ENCODE peak calls at places on chromosome 4, in five cellular contexts. Q, C, J, X and I are unnamed samples.

GRCh38 chr4:8182858-8183725 is 16.0 kb upstream of the SH3TC1 start:
- DNase-seq in Q (peak; percentile 92), C (no peak), J (no peak), X (peak; percentile 92), I (no peak)

GRCh38 chr4:5785806-5786680 is 75.0 kb downstream of the EVC start:
- DNase-seq in Q (no peak), C (no peak), J (no peak), X (peak; percentile 65), I (no peak)

GRCh38 chr4:1305261-1305711 is 15.6 kb downstream of the MAEA start:
- DNase-seq in Q (no peak), C (no peak), J (no peak), X (no peak), I (no peak)

GRCh38 chr4:22500831-22501714 is 14.8 kb downstream of the ADGRA3 start:
- DNase-seq in Q (no peak), C (no peak), J (no peak), X (peak; percentile 67), I (no peak)

GRCh38 chr4:12633058-12633651 is 851.0 kb downstream of the RAB28 start:
- DNase-seq in Q (peak; percentile 79), C (peak; percentile 29), J (peak; percentile 56), X (peak; percentile 44), I (peak; percentile 13)

GRCh38 chr4:54005475-54005874 is 58.9 kb downstream of the CHIC2 start:
- DNase-seq in Q (no peak), C (no peak), J (no peak), X (peak; percentile 53), I (no peak)

GRCh38 chr4:3784469-3785291 is 18.5 kb downstream of the ADRA2C start:
- DNase-seq in Q (no peak), C (no peak), J (no peak), X (no peak), I (no peak)

GRCh38 chr4:38310446-38311043 is 350.3 kb downstream of the PTTG2 start:
- DNase-seq in Q (no peak), C (peak; percentile 47), J (no peak), X (no peak), I (no peak)

GRCh38 chr4:136463941-136464340 is 1068.4 kb downstream of the PCDH18 start:
- DNase-seq in Q (no peak), C (no peak), J (no peak), X (no peak), I (no peak)

GRCh38 chr4:184544711-184545409 is 70.5 kb upstream of the IRF2 start:
- DNase-seq in Q (no peak), C (no peak), J (no peak), X (no peak), I (no peak)

GRCh38 chr4:165058676-165059075 is 5.0 kb downstream of the TRIM75 start:
- DNase-seq in Q (no peak), C (no peak), J (no peak), X (no peak), I (no peak)

GRCh38 chr4:53196195-53196641 is 169.6 kb downstream of the SCFD2 start:
- DNase-seq in Q (no peak), C (no peak), J (no peak), X (no peak), I (no peak)

GRCh38 chr4:141339386-141339785 is 118.7 kb downstream of the ZNF330 start:
- DNase-seq in Q (no peak), C (no peak), J (no peak), X (no peak), I (no peak)

GRCh38 chr4:13762126-13762525 is 134.6 kb upstream of the BOD1L1 start:
- DNase-seq in Q (no peak), C (no peak), J (no peak), X (no peak), I (no peak)

GRCh38 chr4:59400334-59400733 is 1799.8 kb upstream of the ADGRL3 start:
- DNase-seq in Q (no peak), C (no peak), J (no peak), X (no peak), I (no peak)

GRCh38 chr4:6676722-6677558 is 16.7 kb upstream of the S100P start:
- DNase-seq in Q (no peak), C (no peak), J (no peak), X (no peak), I (no peak)

GRCh38 chr4:25813705-25814104 is 49.1 kb downstream of the SEL1L3 start:
- DNase-seq in Q (no peak), C (no peak), J (no peak), X (peak; percentile 92), I (no peak)

GRCh38 chr4:114964016-114964415 is 149.4 kb downstream of the NDST4 start:
- DNase-seq in Q (no peak), C (no peak), J (no peak), X (no peak), I (no peak)

GRCh38 chr4:113406723-113407016 is 354.9 kb downstream of the CAMK2D start:
- DNase-seq in Q (no peak), C (no peak), J (no peak), X (no peak), I (no peak)

GRCh38 chr4:182111586-182111985 is 131.6 kb upstream of the TENM3 start:
- DNase-seq in Q (no peak), C (no peak), J (no peak), X (no peak), I (no peak)

GRCh38 chr4:20603671-20604313 is 96.5 kb upstream of the PACRGL start:
- DNase-seq in Q (no peak), C (no peak), J (no peak), X (peak; percentile 75), I (no peak)

GRCh38 chr4:55037728-55038127 is 87.7 kb downstream of the KDR start:
- DNase-seq in Q (no peak), C (no peak), J (no peak), X (no peak), I (no peak)

GRCh38 chr4:83022724-83023427 is 12.1 kb upstream of the COPS4 start:
- DNase-seq in Q (no peak), C (no peak), J (no peak), X (peak; percentile 62), I (no peak)

GRCh38 chr4:181870326-181870725 is 372.9 kb upstream of the TENM3 start:
- DNase-seq in Q (no peak), C (no peak), J (no peak), X (peak; percentile 41), I (no peak)

GRCh38 chr4:77990904-77991358 is 66.2 kb upstream of the FRAS1 start:
- DNase-seq in Q (no peak), C (no peak), J (no peak), X (no peak), I (no peak)

GRCh38 chr4:147160908-147161513 is 215.3 kb upstream of the TTC29 start:
- DNase-seq in Q (no peak), C (no peak), J (peak; percentile 11), X (peak; percentile 59), I (peak; percentile 3)

GRCh38 chr4:77092832-77093800 is 17.3 kb upstream of the CCNI start:
- DNase-seq in Q (no peak), C (no peak), J (no peak), X (peak; percentile 56), I (no peak)

GRCh38 chr4:140691369-140691768 is 64.8 kb downstream of the TBC1D9 start:
- DNase-seq in Q (no peak), C (no peak), J (no peak), X (peak; percentile 22), I (no peak)

GRCh38 chr4:8582941-8583654 is 2.9 kb downstream of the GPR78 start:
- DNase-seq in Q (peak; percentile 26), C (no peak), J (no peak), X (no peak), I (no peak)

GRCh38 chr4:182878633-182879495 is 38.3 kb downstream of the DCTD start:
- DNase-seq in Q (peak; percentile 7), C (no peak), J (no peak), X (no peak), I (no peak)

GRCh38 chr4:99856166-99856565 is 38.1 kb downstream of the LAMTOR3 start:
- DNase-seq in Q (no peak), C (no peak), J (no peak), X (peak; percentile 33), I (no peak)

GRCh38 chr4:14726441-14727405 is 275.6 kb upstream of the CPEB2 start:
- DNase-seq in Q (no peak), C (no peak), J (no peak), X (peak; percentile 78), I (no peak)

GRCh38 chr4:60579335-60579734 is 620.8 kb upstream of the ADGRL3 start:
- DNase-seq in Q (no peak), C (no peak), J (no peak), X (peak; percentile 8), I (no peak)

GRCh38 chr4:4333265-4333706 is 43.2 kb downstream of the ZBTB49 start:
- DNase-seq in Q (peak; percentile 60), C (no peak), J (no peak), X (peak; percentile 86), I (no peak)

GRCh38 chr4:120228086-120228485 is 161.4 kb upstream of the MAD2L1 start:
- DNase-seq in Q (no peak), C (no peak), J (no peak), X (no peak), I (no peak)

GRCh38 chr4:7115557-7116340 is 47.9 kb upstream of the GRPEL1 start:
- DNase-seq in Q (no peak), C (no peak), J (no peak), X (no peak), I (no peak)

GRCh38 chr4:41693629-41694028 is 54.9 kb downstream of the PHOX2B start:
- DNase-seq in Q (no peak), C (no peak), J (no peak), X (peak; percentile 35), I (no peak)

GRCh38 chr4:41174444-41174843 is 39.9 kb downstream of the APBB2 start:
- DNase-seq in Q (no peak), C (no peak), J (no peak), X (peak; percentile 22), I (no peak)

GRCh38 chr4:101643201-101643600 is 147.3 kb upstream of the BANK1 start:
- DNase-seq in Q (no peak), C (no peak), J (no peak), X (peak; percentile 10), I (no peak)